ENCODE peak calls at places on chromosome 13, in nine cellular contexts. V, Z, F, Q, G, S, P, K and L are unnamed samples.

GRCh38 chr13:96779691-96780090 is 214.6 kb downstream of the OXGR1 start:
- DNase-seq in V (no peak), Q (no peak), P (no peak), K (no peak), S (no peak), Z (no peak), F (no peak), G (no peak), L (no peak)

GRCh38 chr13:42327725-42328124 is 55.8 kb downstream of the AKAP11 start:
- DNase-seq in K (no peak), Q (no peak), S (no peak), F (no peak), G (no peak), P (no peak), V (no peak), Z (no peak), L (no peak)

GRCh38 chr13:113357529-113357928 is 6.4 kb downstream of the GRTP1 start:
- DNase-seq in V (no peak), S (no peak), Q (peak; percentile 84), K (peak; percentile 68), P (no peak), Z (no peak), G (no peak), F (no peak), L (no peak)

GRCh38 chr13:74270018-74270417 is 135.8 kb upstream of the KLF12 start:
- DNase-seq in Q (peak; percentile 86), V (no peak), G (no peak), K (no peak), S (no peak), Z (no peak), P (no peak), F (no peak), L (no peak)

GRCh38 chr13:112322562-112322961 is 53.6 kb upstream of the SPACA7 start:
- DNase-seq in S (no peak), Q (no peak), K (no peak), V (no peak), Z (no peak), G (no peak), F (no peak), P (no peak), L (no peak)

GRCh38 chr13:75908137-75908536 is 272.0 kb downstream of the LMO7 start:
- DNase-seq in S (no peak), V (no peak), Z (no peak), P (no peak), K (no peak), G (no peak), Q (no peak), F (no peak), L (no peak)

GRCh38 chr13:28636078-28636477 is 22.9 kb upstream of the POMP start:
- DNase-seq in G (no peak), S (no peak), F (no peak), Q (peak; percentile 58), Z (no peak), P (no peak), K (peak; percentile 43), V (no peak), L (no peak)

GRCh38 chr13:94435604-94436226 is 43.8 kb downstream of the DCT start:
- DNase-seq in F (peak; percentile 59), G (no peak), S (no peak), Z (no peak), V (no peak), Q (peak; percentile 54), P (no peak), K (peak; percentile 58), L (no peak)

GRCh38 chr13:66952507-66952906 is 277.6 kb downstream of the PCDH9 start:
- DNase-seq in S (no peak), Z (no peak), Q (no peak), F (no peak), P (no peak), G (no peak), K (no peak), V (no peak), L (no peak)

GRCh38 chr13:104616990-104617389 is 1550.8 kb upstream of the SLC10A2 start:
- DNase-seq in Q (no peak), S (no peak), Z (no peak), K (no peak), G (no peak), V (no peak), F (no peak), P (no peak), L (no peak)

GRCh38 chr13:33150146-33150545 is 133.9 kb downstream of the KL start:
- DNase-seq in Q (peak; percentile 27), G (no peak), V (no peak), Z (no peak), F (no peak), K (no peak), S (no peak), P (no peak), L (no peak)

GRCh38 chr13:39419866-39420265 is 183.1 kb downstream of the LHFPL6 start:
- DNase-seq in F (no peak), Q (no peak), Z (no peak), P (no peak), V (no peak), S (no peak), K (no peak), G (no peak), L (no peak)

GRCh38 chr13:97974773-97975172 is 21.3 kb downstream of the IPO5 start:
- DNase-seq in K (peak; percentile 11), Q (no peak), S (no peak), F (no peak), P (no peak), V (no peak), G (no peak), Z (no peak), L (no peak)

GRCh38 chr13:26324867-26325266 is 70.9 kb downstream of the CDK8 start:
- DNase-seq in K (no peak), Q (no peak), V (no peak), G (no peak), P (no peak), S (no peak), Z (no peak), F (no peak), L (no peak)

GRCh38 chr13:95136638-95137037 is 164.6 kb downstream of the ABCC4 start:
- DNase-seq in Z (no peak), V (no peak), Q (no peak), P (no peak), S (no peak), F (no peak), G (no peak), K (no peak), L (no peak)

GRCh38 chr13:62302341-62302740 is 886.7 kb upstream of the PCDH20 start:
- DNase-seq in Q (no peak), F (no peak), P (no peak), S (no peak), Z (no peak), G (no peak), K (no peak), V (no peak), L (no peak)

GRCh38 chr13:90168953-90169352 is 1178.5 kb upstream of the MIR17HG start:
- DNase-seq in S (no peak), G (no peak), V (no peak), P (no peak), Z (no peak), K (no peak), Q (no peak), F (no peak), L (no peak)

GRCh38 chr13:98484289-98485219 is 92.4 kb downstream of the STK24 start:
- DNase-seq in V (no peak), F (peak; percentile 93), G (no peak), S (no peak), Z (peak; percentile 40), K (peak; percentile 88), P (peak; percentile 77), Q (peak; percentile 99), L (peak; percentile 91)

GRCh38 chr13:76976929-76977328 is 15.0 kb upstream of the CLN5 start:
- DNase-seq in K (no peak), V (no peak), P (no peak), Z (no peak), G (no peak), F (no peak), S (no peak), Q (no peak), L (no peak)

GRCh38 chr13:44758595-44759221 is 182.6 kb upstream of the TSC22D1 start:
- DNase-seq in Q (peak; percentile 76), Z (no peak), S (no peak), V (no peak), K (peak; percentile 81), F (no peak), P (peak; percentile 38), G (no peak), L (no peak)

GRCh38 chr13:75312884-75313520 is 169.0 kb downstream of the TBC1D4 start:
- DNase-seq in Q (peak; percentile 17), G (no peak), Z (no peak), F (peak; percentile 7), K (no peak), P (no peak), S (no peak), V (no peak), L (no peak)

GRCh38 chr13:40992678-40993077 is 26.4 kb downstream of the ELF1 start:
- DNase-seq in K (no peak), Q (no peak), F (no peak), Z (no peak), G (no peak), P (no peak), V (no peak), S (no peak), L (no peak)

GRCh38 chr13:110183925-110184324 is 123.0 kb downstream of the COL4A1 start:
- DNase-seq in Z (no peak), S (no peak), F (no peak), V (no peak), K (no peak), P (no peak), Q (no peak), G (no peak), L (no peak)